ENCODE peak calls at places on chromosomes 4 and X, in ten cellular contexts. X, K, N, L, C, U, S, J, H and I are unnamed samples.

GRCh38 chrX:41677661-41678060 is 11.1 kb upstream of the GPR34 start:
- DNase-seq in L (no peak), U (no peak), X (no peak), J (no peak), S (no peak), K (peak), N (no peak), H (no peak), C (no peak), I (no peak)

GRCh38 chrX:140525448-140525847 is 20.6 kb upstream of the SOX3 start:
- DNase-seq in X (no peak), K (no peak), S (no peak), U (no peak), J (no peak), H (no peak), L (no peak), N (no peak), C (no peak), I (peak)

GRCh38 chr4:152454398-152455011 is 81.4 kb downstream of the FBXW7 start:
- DNase-seq in U (no peak), H (no peak), C (no peak), N (peak), K (peak), X (no peak), S (no peak), L (no peak), J (peak), I (peak)

GRCh38 chrX:13411496-13412207 is 91.8 kb upstream of the ATXN3L start:
- DNase-seq in H (no peak), K (no peak), U (no peak), X (no peak), S (no peak), J (no peak), N (no peak), L (no peak), C (no peak), I (no peak)

GRCh38 chr4:138961687-138962086 is 53.9 kb upstream of the NOCT start:
- DNase-seq in U (no peak), H (no peak), S (peak), C (no peak), N (no peak), X (no peak), L (no peak), J (no peak), K (peak), I (no peak)

GRCh38 chr4:47085661-47086060 is 54.3 kb downstream of the GABRB1 start:
- DNase-seq in X (no peak), U (no peak), L (no peak), C (no peak), S (no peak), H (no peak), K (no peak), N (no peak), J (no peak), I (no peak)

GRCh38 chr4:123244233-123244632 is 152.4 kb upstream of the SPRY1 start:
- DNase-seq in N (no peak), X (no peak), J (peak), C (no peak), H (no peak), U (no peak), K (peak), L (no peak), S (peak), I (peak)

GRCh38 chr4:9977518-9978031 is 43.7 kb downstream of the SLC2A9 start:
- DNase-seq in K (no peak), N (no peak), S (no peak), U (no peak), H (no peak), J (no peak), L (no peak), X (no peak), C (no peak), I (no peak)

GRCh38 chr4:159071178-159071968 is 31.5 kb upstream of the RAPGEF2 start:
- DNase-seq in K (peak), L (no peak), J (no peak), N (no peak), C (no peak), H (no peak), S (no peak), X (no peak), U (no peak), I (peak)

GRCh38 chr4:151417164-151417571 is 8.2 kb downstream of the FHIP1A start:
- DNase-seq in K (peak), C (no peak), S (no peak), H (no peak), X (no peak), J (peak), N (no peak), L (no peak), U (no peak), I (peak)

GRCh38 chr4:41635441-41635840 is 97.5 kb downstream of the LIMCH1 start:
- DNase-seq in K (no peak), N (no peak), S (no peak), J (no peak), U (no peak), C (no peak), L (no peak), X (no peak), H (no peak), I (no peak)

GRCh38 chrX:139642241-139642927 is 65.6 kb downstream of the MCF2 start:
- DNase-seq in X (no peak), H (no peak), J (peak), U (no peak), L (no peak), C (no peak), N (no peak), S (no peak), K (peak), I (peak)

GRCh38 chrX:54675762-54676161 is 122.3 kb downstream of the ITIH6 start:
- DNase-seq in C (no peak), S (no peak), U (no peak), L (no peak), J (no peak), N (no peak), K (no peak), H (no peak), X (no peak), I (no peak)

GRCh38 chr4:174918058-174918457 is at the start of gene ADAM29:
- DNase-seq in X (no peak), U (no peak), N (no peak), K (no peak), C (no peak), L (no peak), S (no peak), H (no peak), J (no peak), I (no peak)

GRCh38 chr4:166042510-166043055 is 169.5 kb downstream of the TLL1 start:
- DNase-seq in S (peak), X (no peak), H (no peak), N (no peak), U (no peak), C (no peak), L (no peak), J (no peak), K (no peak), I (no peak)

GRCh38 chr4:98485816-98486355 is 172.5 kb downstream of the TSPAN5 start:
- DNase-seq in J (no peak), L (no peak), X (peak), C (no peak), K (no peak), H (no peak), S (no peak), N (no peak), U (no peak), I (no peak)

GRCh38 chr4:7198440-7199128 is 6.2 kb downstream of the SORCS2 start:
- DNase-seq in U (no peak), N (no peak), K (no peak), H (no peak), L (no peak), C (no peak), J (no peak), S (peak), X (no peak), I (no peak)

GRCh38 chr4:151099976-151100417 is 569 bp downstream of the RPS3A start:
- DNase-seq in L (peak), J (no peak), U (no peak), S (no peak), X (no peak), K (peak), H (no peak), N (peak), C (no peak), I (peak)

GRCh38 chr4:122731676-122732075 is 828 bp upstream of the BBS12 start:
- DNase-seq in L (no peak), N (no peak), U (no peak), S (no peak), H (no peak), J (no peak), K (no peak), X (no peak), C (no peak), I (no peak)

GRCh38 chr4:18071894-18072293 is 50.3 kb upstream of the LCORL start:
- DNase-seq in L (no peak), K (no peak), H (no peak), S (no peak), C (no peak), X (no peak), N (no peak), J (no peak), U (no peak), I (no peak)

GRCh38 chr4:138595731-138596465 is 353.7 kb upstream of the SLC7A11 start:
- DNase-seq in X (no peak), J (no peak), N (no peak), U (no peak), K (peak), L (no peak), H (no peak), S (peak), C (no peak), I (no peak)